ENCODE peak calls at places on chromosomes 11 and 22, in six cellular contexts. C, Q, M, W, A and O are unnamed samples.

GRCh38 chr11:1779034-1779805 is 15.5 kb upstream of the CTSD start:
- DNase-seq in C (no peak), A (no peak), Q (no peak), M (no peak), W (no peak), O (peak)

GRCh38 chr11:10293423-10294288 is at the start of gene SBF2:
- DNase-seq in C (peak), M (peak), Q (peak), A (peak), W (peak), O (peak)

GRCh38 chr22:35313311-35314121 is 13.8 kb downstream of the TOM1 start:
- DNase-seq in Q (peak), C (peak), W (peak), M (no peak), A (peak), O (peak)

GRCh38 chr22:38504731-38505594 is 1.1 kb downstream of the DDX17 start:
- DNase-seq in W (peak), M (peak), C (peak), Q (peak), A (peak), O (peak)

GRCh38 chr11:127338380-127339259 is 338.1 kb upstream of the KIRREL3 start:
- DNase-seq in M (no peak), W (no peak), A (no peak), C (no peak), Q (no peak), O (no peak)

GRCh38 chr11:10699072-10699471 is 5.5 kb upstream of the IRAG1 start:
- DNase-seq in W (no peak), M (no peak), C (no peak), A (no peak), Q (no peak), O (no peak)

GRCh38 chr11:59172345-59173079 is 580 bp downstream of the DTX4 start:
- DNase-seq in A (peak), W (no peak), Q (no peak), C (no peak), M (peak), O (no peak)

GRCh38 chr11:115706735-115707134 is 202.5 kb upstream of the CADM1 start:
- DNase-seq in Q (no peak), C (no peak), A (no peak), M (no peak), W (no peak), O (no peak)

GRCh38 chr11:131695889-131696429 is 325.5 kb downstream of the NTM start:
- DNase-seq in C (no peak), Q (no peak), M (no peak), A (no peak), W (no peak), O (no peak)

GRCh38 chr11:303359-303758 is 4.0 kb upstream of the IFITM5 start:
- DNase-seq in C (no peak), Q (no peak), W (peak), M (no peak), A (peak), O (no peak)

GRCh38 chr11:75475767-75476650 is 43.0 kb upstream of the KLHL35 start:
- DNase-seq in A (peak), Q (peak), C (peak), W (peak), M (peak), O (no peak)

GRCh38 chr11:87036756-87037449 is 831 bp upstream of the TMEM135 start:
- DNase-seq in Q (no peak), W (no peak), C (no peak), A (no peak), M (peak), O (no peak)

GRCh38 chr11:118145285-118146227 is 7.1 kb downstream of the SCN4B start:
- DNase-seq in C (peak), Q (peak), M (peak), A (peak), W (peak), O (peak)

GRCh38 chr22:30810105-30810504 is 115.4 kb downstream of the OSBP2 start:
- DNase-seq in A (no peak), C (no peak), Q (no peak), M (no peak), W (no peak), O (no peak)

GRCh38 chr22:38953577-38954413 is 3.6 kb upstream of the APOBEC3A start:
- DNase-seq in C (no peak), M (no peak), W (no peak), A (no peak), Q (peak), O (no peak)

GRCh38 chr22:47994045-47994444 is 1231.6 kb downstream of the TBC1D22A start:
- DNase-seq in W (no peak), A (no peak), Q (no peak), M (no peak), C (no peak), O (no peak)

GRCh38 chr22:47625013-47625385 is 862.5 kb downstream of the TBC1D22A start:
- DNase-seq in W (no peak), Q (no peak), A (no peak), C (no peak), M (no peak), O (no peak)

GRCh38 chr11:28366549-28367341 is 258.6 kb downstream of the METTL15 start:
- DNase-seq in A (no peak), W (no peak), Q (no peak), M (no peak), C (no peak), O (no peak)

GRCh38 chr11:77190331-77191075 is 62.5 kb downstream of the MYO7A start:
- DNase-seq in A (peak), M (no peak), Q (no peak), C (no peak), W (no peak), O (no peak)

GRCh38 chr11:44324787-44325525 is 15.0 kb upstream of the ALX4 start:
- DNase-seq in Q (no peak), C (no peak), M (no peak), A (no peak), W (no peak), O (no peak)

GRCh38 chr11:57230316-57230715 is 6.7 kb downstream of the APLNR start:
- DNase-seq in A (no peak), W (no peak), Q (no peak), M (no peak), C (no peak), O (no peak)

GRCh38 chr22:40714514-40714966 is 35.3 kb downstream of the MCHR1 start:
- DNase-seq in C (peak), W (peak), A (no peak), M (no peak), Q (no peak), O (no peak)

GRCh38 chr11:115420524-115420923 is 83.7 kb downstream of the CADM1 start:
- DNase-seq in W (no peak), C (no peak), M (no peak), Q (no peak), A (no peak), O (no peak)

GRCh38 chr22:38467438-38467903 is 425 bp upstream of the KDELR3 start:
- DNase-seq in W (no peak), Q (no peak), A (no peak), M (no peak), C (peak), O (no peak)

GRCh38 chr11:124839051-124839971 is 25.9 kb upstream of the ROBO3 start:
- DNase-seq in C (no peak), M (no peak), W (peak), A (peak), Q (no peak), O (no peak)

GRCh38 chr11:134240592-134240991 is 12.6 kb downstream of the THYN1 start:
- DNase-seq in A (no peak), W (no peak), Q (no peak), C (no peak), M (no peak), O (no peak)

GRCh38 chr22:43000441-43001175 is 14.3 kb downstream of the PACSIN2 start:
- DNase-seq in W (no peak), M (no peak), Q (no peak), C (no peak), A (no peak), O (peak)

GRCh38 chr11:122367809-122368231 is 251.8 kb upstream of the BLID start:
- DNase-seq in C (peak), W (no peak), Q (peak), A (peak), M (no peak), O (no peak)

GRCh38 chr11:88179141-88179540 is 3.9 kb upstream of the RAB38 start:
- DNase-seq in C (no peak), W (no peak), Q (peak), A (no peak), M (no peak), O (no peak)

GRCh38 chr11:22342599-22343138 is 4.5 kb downstream of the SLC17A6 start:
- DNase-seq in M (no peak), C (no peak), A (no peak), Q (no peak), W (no peak), O (no peak)

GRCh38 chr11:100525635-100526034 is 161.5 kb upstream of the ARHGAP42 start:
- DNase-seq in M (peak), Q (no peak), C (no peak), A (no peak), W (no peak), O (no peak)

GRCh38 chr22:39519681-39520053 is 695 bp upstream of the ATF4 start:
- DNase-seq in C (peak), Q (peak), W (peak), A (peak), M (peak), O (no peak)

GRCh38 chr11:77183421-77183984 is 55.5 kb downstream of the MYO7A start:
- DNase-seq in W (no peak), M (no peak), C (no peak), A (peak), Q (no peak), O (no peak)

GRCh38 chr11:80103149-80103859 is 662.5 kb upstream of the TENM4 start:
- DNase-seq in M (no peak), Q (peak), C (no peak), A (no peak), W (no peak), O (no peak)

GRCh38 chr11:11416917-11417316 is 63.9 kb upstream of the CSNK2A3 start:
- DNase-seq in C (no peak), A (no peak), M (no peak), Q (peak), W (no peak), O (no peak)

GRCh38 chr11:113603277-113604059 is 102.6 kb downstream of the TMPRSS5 start:
- DNase-seq in M (no peak), W (peak), Q (no peak), A (peak), C (no peak), O (peak)

GRCh38 chr11:123478352-123478986 is 48.4 kb downstream of the GRAMD1B start:
- DNase-seq in W (peak), C (peak), M (peak), Q (peak), A (peak), O (no peak)

GRCh38 chr11:70699294-70700221 is 301.2 kb downstream of the CTTN start:
- DNase-seq in M (peak), W (peak), Q (no peak), C (no peak), A (no peak), O (no peak)

GRCh38 chr22:36950797-36951590 is 37.6 kb downstream of the CSF2RB start:
- DNase-seq in C (no peak), W (no peak), Q (no peak), M (no peak), A (no peak), O (no peak)

DNA sequence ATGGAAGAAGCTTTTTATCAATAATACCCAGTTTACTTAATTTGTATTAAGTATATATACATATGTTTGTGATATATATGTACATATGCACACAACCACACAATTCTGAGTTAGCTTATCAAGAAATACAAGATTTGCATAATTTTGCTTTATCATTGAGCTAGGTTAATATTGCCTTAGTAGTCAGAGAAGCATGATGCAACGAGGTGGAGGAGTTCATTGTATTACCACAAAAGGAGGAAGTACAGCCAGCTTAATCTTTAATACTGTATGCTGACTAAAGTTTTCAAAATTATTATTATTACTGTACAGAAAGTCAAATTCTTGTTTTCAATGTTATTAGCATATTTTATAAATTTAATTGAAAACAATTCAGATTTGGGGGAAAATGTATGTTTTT is 278.4 kb upstream of the PDGFD start:
- DNase-seq in W (no peak), Q (no peak), M (no peak), C (no peak), A (no peak), O (no peak)
- H3K27ac ChIP-seq in W (no peak), Q (no peak), M (no peak), C (no peak), A (no peak), O (no peak)

GRCh38 chr11:19558189-19558986 is 154.2 kb upstream of the NAV2 start:
- DNase-seq in A (no peak), C (no peak), Q (no peak), W (no peak), M (no peak), O (peak)
- H3K27ac ChIP-seq in A (no peak), C (no peak), Q (no peak), W (no peak), M (no peak), O (no peak)

DNA sequence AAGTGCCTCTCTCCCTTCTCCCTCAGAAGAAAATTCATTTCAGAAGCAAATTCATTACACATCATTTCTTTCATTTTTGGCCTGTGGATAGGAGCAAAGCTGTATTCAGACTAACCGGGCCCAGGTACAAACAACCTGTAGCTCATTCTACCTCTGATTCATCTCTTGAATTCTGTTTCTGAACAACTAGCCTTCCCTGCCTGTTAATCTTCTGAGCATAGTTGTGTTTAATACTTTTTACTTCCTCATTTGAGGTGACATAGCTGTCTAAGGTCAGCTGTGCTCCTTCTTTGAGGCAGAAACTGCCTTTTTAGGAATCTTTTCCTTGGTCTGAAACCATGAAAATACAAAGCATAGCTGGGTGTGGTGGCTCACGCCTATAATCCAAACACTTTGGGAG is 12.6 kb upstream of the IL18BP start:
- DNase-seq in W (no peak), C (no peak), A (no peak), Q (no peak), M (no peak), O (no peak)
- H3K27ac ChIP-seq in W (no peak), C (no peak), A (no peak), Q (no peak), M (no peak), O (peak)

GRCh38 chr11:94814238-94814976 is 46.3 kb downstream of the AMOTL1 start:
- DNase-seq in A (no peak), M (no peak), C (peak), W (no peak), Q (no peak), O (no peak)
- H3K27ac ChIP-seq in A (no peak), M (no peak), C (peak), W (peak), Q (no peak), O (no peak)

GRCh38 chr11:26992031-26992541 is 1.8 kb upstream of the FIBIN start:
- DNase-seq in Q (peak), M (no peak), W (no peak), A (no peak), C (peak), O (no peak)
- H3K27ac ChIP-seq in Q (no peak), M (no peak), W (no peak), A (peak), C (peak), O (peak)

GRCh38 chr11:68106165-68106940 is 14.8 kb downstream of the CHKA start:
- DNase-seq in W (no peak), C (no peak), M (no peak), A (no peak), Q (no peak), O (no peak)
- H3K27ac ChIP-seq in W (no peak), C (peak), M (no peak), A (no peak), Q (no peak), O (no peak)